ENCODE peak calls at places on chromosomes 13 and 19, in five cellular contexts. N is ovary, Q is AG10803, U is lower leg skin, X is small intestine. Y is an unnamed sample.

GRCh38 chr13:90534617-90535340 is 812.7 kb upstream of the MIR17HG start:
- DNase-seq in N (no peak), Q (peak), U (no peak), X (no peak), Y (no peak)

GRCh38 chr13:102839462-102839861 is 6.4 kb upstream of the ERCC5 start:
- DNase-seq in N (no peak), Q (peak), U (no peak), X (no peak), Y (no peak)

GRCh38 chr19:3330047-3330446 is 36.3 kb upstream of the NFIC start:
- DNase-seq in N (no peak), Q (no peak), U (no peak), X (no peak), Y (no peak)

GRCh38 chr19:39927076-39927475 is 7.4 kb downstream of the FCGBP start:
- DNase-seq in N (no peak), Q (no peak), U (peak), X (no peak), Y (no peak)

GRCh38 chr13:103195762-103196161 is 129.5 kb upstream of the SLC10A2 start:
- DNase-seq in N (no peak), Q (no peak), U (no peak), X (no peak), Y (no peak)

GRCh38 chr19:52336976-52337375 is 933 bp downstream of the ZNF610 start:
- DNase-seq in N (no peak), Q (no peak), U (no peak), X (no peak), Y (peak)

GRCh38 chr19:55442372-55443044 is 592 bp downstream of the SHISA7 start:
- DNase-seq in N (no peak), Q (no peak), U (no peak), X (no peak), Y (no peak)

GRCh38 chr13:83503424-83503823 is 378.9 kb downstream of the SLITRK1 start:
- DNase-seq in N (no peak), Q (peak), U (no peak), X (no peak), Y (peak)

GRCh38 chr13:112320303-112320702 is 55.9 kb upstream of the SPACA7 start:
- DNase-seq in N (no peak), Q (no peak), U (no peak), X (no peak), Y (no peak)

GRCh38 chr13:29474991-29475390 is 120.5 kb downstream of the SLC7A1 start:
- DNase-seq in N (no peak), Q (peak), U (no peak), X (no peak), Y (peak)

GRCh38 chr19:58409010-58409790 is 751 bp downstream of the ZNF584 start:
- DNase-seq in N (peak), Q (no peak), U (no peak), X (no peak), Y (peak)

GRCh38 chr13:51765142-51765515 is 38.8 kb downstream of the DHRS12 start:
- DNase-seq in N (no peak), Q (peak), U (no peak), X (no peak), Y (no peak)

GRCh38 chr19:16715613-16716012 is 4.0 kb upstream of the NWD1 start:
- DNase-seq in N (no peak), Q (no peak), U (no peak), X (no peak), Y (no peak)
- H3K4me3 ChIP-seq in N (no peak), Q (no peak), U (no peak), X (no peak), Y (no peak)

GRCh38 chr19:42850981-42851717 is 28.4 kb downstream of the PSG1 start:
- DNase-seq in N (no peak), Q (peak), U (peak), X (no peak), Y (peak)
- H3K4me3 ChIP-seq in N (no peak), Q (no peak), U (no peak), X (no peak), Y (no peak)

GRCh38 chr19:4606921-4607678 is 32.2 kb upstream of the TNFAIP8L1 start:
- DNase-seq in N (peak), Q (no peak), U (no peak), X (no peak), Y (no peak)
- H3K4me3 ChIP-seq in N (no peak), Q (no peak), U (no peak), X (no peak), Y (no peak)

GRCh38 chr19:44752123-44752815 is 3.8 kb downstream of the BCL3 start:
- DNase-seq in N (no peak), Q (no peak), U (no peak), X (no peak), Y (no peak)
- H3K4me3 ChIP-seq in N (no peak), Q (peak), U (no peak), X (no peak), Y (no peak)

DNA sequence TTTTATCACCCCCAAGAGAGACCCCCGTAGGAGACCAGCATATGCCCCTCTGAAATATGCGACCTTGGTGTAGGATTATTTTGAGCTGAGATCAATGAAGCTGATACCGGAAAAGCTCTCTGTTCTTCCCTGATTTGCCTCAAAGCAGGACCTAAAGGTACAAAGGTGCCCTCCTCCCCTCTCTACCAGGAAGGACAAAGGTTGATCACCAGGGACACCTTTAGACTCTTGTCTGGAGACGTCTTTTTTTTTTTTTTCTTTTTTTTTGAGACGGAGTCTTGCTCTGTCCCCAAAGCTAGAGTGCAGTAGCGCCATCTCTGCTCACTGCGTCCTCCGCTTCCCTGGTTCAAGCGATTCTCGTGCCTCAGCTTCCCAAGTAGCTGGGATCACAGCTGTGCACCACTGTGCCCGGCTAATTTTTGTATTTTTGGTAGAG is 792 bp upstream of the PEX11G start:
- DNase-seq in N (no peak), Q (no peak), U (no peak), X (peak), Y (no peak)
- H3K4me3 ChIP-seq in N (no peak), Q (no peak), U (no peak), X (no peak), Y (no peak)

GRCh38 chr13:20412761-20413355 is 112.8 kb downstream of the CRYL1 start:
- DNase-seq in N (no peak), Q (no peak), U (peak), X (no peak), Y (no peak)
- H3K4me3 ChIP-seq in N (no peak), Q (no peak), U (no peak), X (no peak), Y (no peak)

DNA sequence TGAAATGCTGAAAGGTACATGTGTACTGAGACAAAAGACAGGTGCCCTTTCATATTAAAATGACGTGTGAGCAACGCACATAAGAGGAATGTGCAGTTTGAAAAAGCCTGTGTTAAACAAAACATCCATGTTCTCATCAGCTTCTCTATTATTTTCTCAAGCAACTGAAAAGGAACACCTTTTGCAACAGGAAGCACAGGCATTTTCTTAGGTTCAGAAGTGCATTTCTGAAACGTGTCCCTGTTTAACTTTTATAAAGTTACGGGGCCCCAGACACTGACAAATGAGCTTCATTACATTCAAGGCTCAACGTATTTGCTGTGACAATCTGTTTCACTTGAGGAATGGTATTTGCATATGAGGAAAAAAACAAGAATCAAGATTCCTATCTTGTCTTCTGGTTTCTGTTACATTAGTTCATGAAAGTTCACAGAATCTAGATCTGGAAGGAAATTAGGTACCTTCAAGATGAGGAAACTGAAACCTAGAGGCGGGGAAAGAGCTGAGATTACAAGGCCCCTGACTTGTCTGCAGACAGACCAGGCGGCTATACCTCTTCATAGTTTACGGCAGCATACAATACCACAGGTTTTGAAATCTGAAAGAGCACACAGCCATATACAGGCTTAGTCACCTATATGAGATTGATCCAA is 431.7 kb downstream of the KLF12 start:
- DNase-seq in N (no peak), Q (no peak), U (no peak), X (no peak), Y (peak)
- H3K4me3 ChIP-seq in N (no peak), Q (no peak), U (no peak), X (no peak), Y (no peak)

GRCh38 chr13:45707701-45708100 is 5.6 kb downstream of the CBY2 start:
- DNase-seq in N (no peak), Q (no peak), U (no peak), X (no peak), Y (no peak)

GRCh38 chr13:45705936-45706335 is 3.8 kb downstream of the CBY2 start:
- DNase-seq in N (no peak), Q (no peak), U (no peak), X (no peak), Y (no peak)

GRCh38 chr13:45702869-45703391 is 810 bp downstream of the CBY2 start:
- DNase-seq in N (no peak), Q (no peak), U (peak), X (no peak), Y (no peak)

GRCh38 chr13:45704211-45704739 is 2.2 kb downstream of the CBY2 start:
- DNase-seq in N (no peak), Q (no peak), U (peak), X (no peak), Y (no peak)

DNA sequence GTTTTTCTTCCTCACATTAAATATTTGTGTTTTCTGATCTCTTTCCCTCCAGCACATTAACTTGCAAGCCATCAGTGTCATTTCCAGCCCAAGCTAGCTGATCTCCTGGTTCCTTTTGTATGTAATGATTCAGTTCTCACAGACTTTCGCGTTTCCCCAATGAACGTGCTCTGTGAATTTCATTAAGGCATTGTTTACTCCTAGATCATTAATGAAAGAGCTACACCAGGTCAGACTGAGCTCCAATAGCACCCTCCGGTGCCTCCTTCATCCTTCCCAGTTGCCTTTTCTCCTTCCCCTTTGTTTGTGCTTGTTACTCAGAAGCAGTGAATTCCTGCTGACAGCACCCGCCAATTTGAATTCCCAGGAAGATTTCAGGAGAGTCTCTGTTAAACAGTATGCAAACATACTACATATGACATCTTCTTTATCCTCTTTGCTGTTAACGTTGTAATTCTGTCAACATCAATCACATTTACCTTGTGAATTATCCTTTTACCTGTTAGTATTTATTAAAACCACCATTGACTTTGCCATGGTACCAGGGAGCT is 3.1 kb downstream of the CBY2 start:
- DNase-seq in N (no peak), Q (no peak), U (no peak), X (no peak), Y (no peak)
- H3K4me3 ChIP-seq in N (no peak), Q (no peak), U (no peak), X (no peak), Y (no peak)

GRCh38 chr19:11154683-11155047 is 917 bp downstream of the SPC24 start:
- DNase-seq in N (no peak), Q (no peak), U (no peak), X (no peak), Y (no peak)
- H3K4me3 ChIP-seq in N (no peak), Q (peak), U (no peak), X (no peak), Y (no peak)

Y was measured in choroid plexus epithelial cell.